ENCODE peak calls at places on chromosomes 3 and 15, in six cellular contexts. P, I, W, R, O and X are unnamed samples.
A peak's percentile ranks its signal among the peaks of the same experiment; 100 is the strongest.

GRCh38 chr3:177051419-177051818 is 145.9 kb downstream of the TBL1XR1 start:
- DNase-seq in P (no peak), I (no peak), W (no peak), R (no peak), O (no peak), X (no peak)

GRCh38 chr3:4245671-4246070 is 57.5 kb upstream of the SETMAR start:
- DNase-seq in P (no peak), I (no peak), W (peak; percentile 4), R (no peak), O (peak; percentile 46), X (no peak)

GRCh38 chr3:39385456-39386098 is 2.4 kb downstream of the SLC25A38 start:
- DNase-seq in P (no peak), I (no peak), W (no peak), R (no peak), O (no peak), X (no peak)

GRCh38 chr15:64004582-64004981 is 41.7 kb downstream of the DAPK2 start:
- DNase-seq in P (no peak), I (no peak), W (peak; percentile 81), R (no peak), O (no peak), X (no peak)

GRCh38 chr3:192303235-192303634 is 424.1 kb downstream of the FGF12 start:
- DNase-seq in P (no peak), I (no peak), W (no peak), R (no peak), O (no peak), X (no peak)

GRCh38 chr3:24493951-24494615 is 567 bp downstream of the THRB start:
- DNase-seq in P (no peak), I (no peak), W (peak; percentile 37), R (no peak), O (peak; percentile 70), X (peak; percentile 83)

GRCh38 chr15:99385865-99386264 is 134.6 kb downstream of the LRRC28 start:
- DNase-seq in P (no peak), I (no peak), W (peak; percentile 58), R (no peak), O (no peak), X (peak; percentile 76)

GRCh38 chr3:182716114-182716688 is 77.1 kb upstream of the ATP11B start:
- DNase-seq in P (no peak), I (no peak), W (no peak), R (no peak), O (no peak), X (no peak)

GRCh38 chr3:127390365-127391025 is 102.6 kb upstream of the PRR20G start:
- DNase-seq in P (no peak), I (no peak), W (no peak), R (no peak), O (no peak), X (peak; percentile 5)

GRCh38 chr15:80841537-80841936 is 62.4 kb downstream of the CEMIP start:
- DNase-seq in P (no peak), I (no peak), W (peak; percentile 21), R (no peak), O (no peak), X (no peak)

GRCh38 chr3:16987141-16987540 is 102.4 kb downstream of the PLCL2 start:
- DNase-seq in P (no peak), I (no peak), W (no peak), R (no peak), O (no peak), X (no peak)

GRCh38 chr3:14175383-14176037 is 2.9 kb downstream of the XPC start:
- DNase-seq in P (no peak), I (peak; percentile 80), W (no peak), R (no peak), O (no peak), X (no peak)

GRCh38 chr3:33363113-33363800 is 76.9 kb downstream of the UBP1 start:
- DNase-seq in P (no peak), I (no peak), W (no peak), R (no peak), O (no peak), X (no peak)

GRCh38 chr3:16890605-16891333 is 6.0 kb downstream of the PLCL2 start:
- DNase-seq in P (no peak), I (no peak), W (no peak), R (no peak), O (no peak), X (no peak)

GRCh38 chr3:22729981-22730380 is 473.1 kb upstream of the UBE2E2 start:
- DNase-seq in P (no peak), I (no peak), W (peak; percentile 16), R (no peak), O (no peak), X (no peak)

GRCh38 chr3:196174652-196175051 is 36.5 kb downstream of the ZDHHC19 start:
- DNase-seq in P (no peak), I (no peak), W (no peak), R (no peak), O (no peak), X (no peak)

GRCh38 chr3:45978348-45978747 is 17.3 kb downstream of the FYCO1 start:
- DNase-seq in P (no peak), I (no peak), W (no peak), R (no peak), O (no peak), X (no peak)

GRCh38 chr3:117706037-117706436 is 996.5 kb downstream of the TUSC7 start:
- DNase-seq in P (no peak), I (no peak), W (no peak), R (no peak), O (no peak), X (no peak)

GRCh38 chr3:177538064-177538742 is 340.9 kb upstream of the TBL1XR1 start:
- DNase-seq in P (no peak), I (no peak), W (no peak), R (no peak), O (no peak), X (peak; percentile 49)

GRCh38 chr3:32320080-32320479 is 71.6 kb upstream of the CMTM7 start:
- DNase-seq in P (no peak), I (no peak), W (no peak), R (no peak), O (no peak), X (no peak)

GRCh38 chr15:100191161-100191560 is 150.6 kb downstream of the ADAMTS17 start:
- DNase-seq in P (no peak), I (no peak), W (no peak), R (no peak), O (no peak), X (no peak)

GRCh38 chr3:172569128-172570008 is 46.1 kb upstream of the TNFSF10 start:
- DNase-seq in P (no peak), I (no peak), W (no peak), R (no peak), O (no peak), X (no peak)

GRCh38 chr15:20652914-20653313 is 111.3 kb upstream of the GOLGA6L6 start:
- DNase-seq in P (no peak), I (no peak), W (no peak), R (no peak), O (no peak), X (no peak)

GRCh38 chr15:20659265-20659664 is 117.7 kb upstream of the GOLGA6L6 start:
- DNase-seq in P (no peak), I (no peak), W (no peak), R (no peak), O (no peak), X (no peak)

GRCh38 chr15:20658024-20658423 is 116.4 kb upstream of the GOLGA6L6 start:
- DNase-seq in P (no peak), I (no peak), W (no peak), R (no peak), O (no peak), X (no peak)

DNA sequence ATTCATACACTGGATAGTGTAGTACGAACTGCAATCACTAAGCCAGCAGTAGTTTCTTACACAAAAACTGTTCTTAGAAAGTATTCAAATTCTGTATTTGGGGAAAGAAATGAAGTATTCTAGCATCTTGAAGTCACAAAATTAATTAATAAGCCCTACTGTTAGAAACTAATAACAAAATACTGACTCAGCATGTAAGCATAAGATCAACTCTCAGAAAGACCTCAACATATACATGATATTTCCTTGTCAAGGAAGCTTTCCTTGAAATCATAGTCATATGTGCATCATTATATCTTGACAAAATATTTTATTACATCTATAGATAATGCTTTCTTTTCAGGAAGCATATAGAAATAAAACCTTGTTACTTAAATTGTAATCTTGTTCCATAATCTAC is 115.5 kb upstream of the GOLGA6L6 start:
- DNase-seq in P (no peak), I (no peak), W (no peak), R (no peak), O (no peak), X (no peak)
- H3K9me3 ChIP-seq in P (no peaks in the 10 kb centered on the region), I (no peaks in the 10 kb centered on the region), W (peaks cover 6% of the 10 kb centered on the region), R (no peaks in the 10 kb centered on the region), O (peaks cover 30% of the 10 kb centered on the region), X (no peaks in the 10 kb centered on the region)

DNA sequence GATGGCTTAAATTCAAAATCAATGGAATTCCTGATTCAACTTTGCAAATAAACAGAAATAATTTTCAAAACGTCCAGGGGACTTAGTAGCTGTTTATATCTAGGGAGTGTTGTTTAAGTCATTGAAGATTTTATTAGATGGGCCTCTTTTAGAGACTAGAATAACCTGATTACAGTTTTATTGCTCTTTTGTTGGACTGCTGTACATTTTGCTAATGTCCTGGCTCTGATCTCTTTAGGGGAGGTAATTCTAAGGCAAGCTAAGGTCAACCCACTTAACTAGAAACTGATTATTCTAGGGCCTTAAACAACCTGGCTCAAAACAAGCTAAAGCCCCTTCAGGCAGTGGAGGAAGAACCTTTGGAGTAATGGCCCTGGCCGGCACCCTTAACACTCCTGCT is 62.0 kb upstream of the MYZAP start:
- DNase-seq in P (no peak), I (no peak), W (no peak), R (no peak), O (no peak), X (no peak)
- H3K4me3 ChIP-seq in P (no peak overlapping the region), I (no peak overlapping the region), W (no peak overlapping the region), R (no peak overlapping the region), O (no peak overlapping the region), X (no peak overlapping the region)

GRCh38 chr3:37129871-37130270 is 44.5 kb downstream of the LRRFIP2 start:
- DNase-seq in P (no peak), I (no peak), W (no peak), R (no peak), O (no peak), X (no peak)
- H3K4me1 ChIP-seq in P (no peaks in the 10 kb centered on the region), I (no peaks in the 10 kb centered on the region), W (peaks cover 49% of the 10 kb centered on the region), R (peaks cover 5% of the 10 kb centered on the region), O (peaks cover 2% of the 10 kb centered on the region), X (peaks cover 80% of the 10 kb centered on the region)

GRCh38 chr3:284316-284715 is 87.8 kb downstream of the CHL1 start:
- DNase-seq in P (no peak), I (no peak), W (no peak), R (no peak), O (no peak), X (no peak)

GRCh38 chr3:277873-278272 is 81.3 kb downstream of the CHL1 start:
- DNase-seq in P (no peak), I (no peak), W (no peak), R (no peak), O (no peak), X (no peak)

GRCh38 chr3:278300-279064 is 81.9 kb downstream of the CHL1 start:
- DNase-seq in P (no peak), I (no peak), W (no peak), R (no peak), O (no peak), X (no peak)

GRCh38 chr3:279325-279724 is 82.8 kb downstream of the CHL1 start:
- DNase-seq in P (no peak), I (no peak), W (no peak), R (no peak), O (no peak), X (no peak)

DNA sequence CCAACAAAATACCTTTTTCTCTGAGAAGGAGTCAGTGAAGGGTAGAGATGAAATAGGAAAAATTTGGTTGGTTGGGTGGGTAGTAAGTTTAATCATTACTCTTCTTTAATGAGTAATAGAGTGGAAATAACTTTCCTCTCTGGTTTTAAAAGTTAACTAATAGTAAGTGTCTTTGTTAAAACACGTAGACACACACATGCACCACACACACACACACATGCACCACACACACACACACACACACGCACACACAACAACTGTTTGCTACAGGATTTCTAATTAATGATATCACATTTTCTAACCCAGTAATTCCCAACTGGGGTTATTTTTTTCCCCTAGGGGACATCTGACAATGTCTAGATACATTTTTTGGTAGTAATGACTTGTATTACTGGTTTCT is 84.1 kb downstream of the CHL1 start:
- DNase-seq in P (no peak), I (no peak), W (no peak), R (no peak), O (no peak), X (no peak)
- H3K9me3 ChIP-seq in P (no peaks in the 10 kb centered on the region), I (no peaks in the 10 kb centered on the region), W (no peaks in the 10 kb centered on the region), R (no peaks in the 10 kb centered on the region), O (no peaks in the 10 kb centered on the region), X (peaks cover 6% of the 10 kb centered on the region)